ENCODE peak calls at places on chromosomes 4 and X, in ten cellular contexts. One of them, this sample, is unnamed.

GRCh38 chr4:138710297-138710696 is 305.3 kb upstream of the NOCT start:
- DNase-seq in endodermal cell: no peak
- DNase-seq in NCI-H510A treated with DMSO at 0.1 percent for 48 hours: no peak
- DNase-seq in astrocyte of the cerebellum: no peak
- DNase-seq in HTR-8/SVneo: no peak
- DNase-seq in H4: no peak
- DNase-seq in NCI-H1105 treated with DMSO at 0.1 percent for 48 hours: no peak
- DNase-seq in A172: no peak
- DNase-seq in NT2/D1: no peak
- DNase-seq in sciatic nerve: no peak
- DNase-seq in this sample: no peak

GRCh38 chr4:56646341-56646740 is 34.8 kb downstream of the HOPX start:
- DNase-seq in H4: no peak
- DNase-seq in HTR-8/SVneo: no peak
- DNase-seq in A172: no peak
- DNase-seq in NT2/D1: no peak
- DNase-seq in sciatic nerve: no peak
- DNase-seq in astrocyte of the cerebellum: no peak
- DNase-seq in endodermal cell: no peak
- DNase-seq in NCI-H510A treated with DMSO at 0.1 percent for 48 hours: no peak
- DNase-seq in NCI-H1105 treated with DMSO at 0.1 percent for 48 hours: no peak
- DNase-seq in this sample: no peak

GRCh38 chr4:15756361-15756861 is 21.7 kb upstream of the CD38 start:
- DNase-seq in NCI-H1105 treated with DMSO at 0.1 percent for 48 hours: no peak
- DNase-seq in A172: peak
- DNase-seq in H4: peak
- DNase-seq in endodermal cell: no peak
- DNase-seq in sciatic nerve: no peak
- DNase-seq in HTR-8/SVneo: peak
- DNase-seq in astrocyte of the cerebellum: no peak
- DNase-seq in NT2/D1: no peak
- DNase-seq in NCI-H510A treated with DMSO at 0.1 percent for 48 hours: no peak
- DNase-seq in this sample: no peak

GRCh38 chr4:113328514-113328913 is 279.1 kb downstream of the ANK2 start:
- DNase-seq in endodermal cell: peak
- DNase-seq in NCI-H1105 treated with DMSO at 0.1 percent for 48 hours: no peak
- DNase-seq in astrocyte of the cerebellum: no peak
- DNase-seq in A172: no peak
- DNase-seq in H4: peak
- DNase-seq in NCI-H510A treated with DMSO at 0.1 percent for 48 hours: no peak
- DNase-seq in sciatic nerve: no peak
- DNase-seq in HTR-8/SVneo: no peak
- DNase-seq in NT2/D1: peak
- DNase-seq in this sample: peak

GRCh38 chr4:100311181-100311580 is 120.9 kb upstream of the DDIT4L start:
- DNase-seq in endodermal cell: peak
- DNase-seq in A172: no peak
- DNase-seq in NCI-H510A treated with DMSO at 0.1 percent for 48 hours: no peak
- DNase-seq in sciatic nerve: no peak
- DNase-seq in astrocyte of the cerebellum: no peak
- DNase-seq in NCI-H1105 treated with DMSO at 0.1 percent for 48 hours: no peak
- DNase-seq in H4: peak
- DNase-seq in NT2/D1: no peak
- DNase-seq in HTR-8/SVneo: no peak
- DNase-seq in this sample: peak

GRCh38 chrX:4670606-4671005 is 957.2 kb upstream of the PRKX start:
- DNase-seq in NCI-H1105 treated with DMSO at 0.1 percent for 48 hours: no peak
- DNase-seq in endodermal cell: no peak
- DNase-seq in HTR-8/SVneo: no peak
- DNase-seq in H4: no peak
- DNase-seq in astrocyte of the cerebellum: no peak
- DNase-seq in sciatic nerve: no peak
- DNase-seq in NT2/D1: no peak
- DNase-seq in NCI-H510A treated with DMSO at 0.1 percent for 48 hours: peak
- DNase-seq in A172: no peak
- DNase-seq in this sample: no peak

GRCh38 chrX:15441464-15441863 is 51.7 kb downstream of the PIR start:
- DNase-seq in endodermal cell: no peak
- DNase-seq in H4: no peak
- DNase-seq in A172: no peak
- DNase-seq in astrocyte of the cerebellum: no peak
- DNase-seq in NT2/D1: no peak
- DNase-seq in NCI-H1105 treated with DMSO at 0.1 percent for 48 hours: no peak
- DNase-seq in sciatic nerve: no peak
- DNase-seq in NCI-H510A treated with DMSO at 0.1 percent for 48 hours: no peak
- DNase-seq in HTR-8/SVneo: no peak
- DNase-seq in this sample: no peak

GRCh38 chr4:38177035-38177791 is 217.0 kb downstream of the PTTG2 start:
- DNase-seq in NCI-H510A treated with DMSO at 0.1 percent for 48 hours: no peak
- DNase-seq in NCI-H1105 treated with DMSO at 0.1 percent for 48 hours: no peak
- DNase-seq in NT2/D1: no peak
- DNase-seq in H4: peak
- DNase-seq in HTR-8/SVneo: no peak
- DNase-seq in A172: no peak
- DNase-seq in endodermal cell: no peak
- DNase-seq in sciatic nerve: no peak
- DNase-seq in astrocyte of the cerebellum: no peak
- DNase-seq in this sample: no peak

GRCh38 chr4:130600706-130601105 is 1504.8 kb downstream of the C4orf33 start:
- DNase-seq in NT2/D1: no peak
- DNase-seq in NCI-H510A treated with DMSO at 0.1 percent for 48 hours: no peak
- DNase-seq in HTR-8/SVneo: no peak
- DNase-seq in sciatic nerve: no peak
- DNase-seq in NCI-H1105 treated with DMSO at 0.1 percent for 48 hours: no peak
- DNase-seq in H4: no peak
- DNase-seq in A172: no peak
- DNase-seq in endodermal cell: no peak
- DNase-seq in astrocyte of the cerebellum: no peak
- DNase-seq in this sample: no peak

GRCh38 chrX:71106427-71106826 is at the start of gene CXorf65:
- DNase-seq in NCI-H1105 treated with DMSO at 0.1 percent for 48 hours: no peak
- DNase-seq in A172: peak
- DNase-seq in sciatic nerve: no peak
- DNase-seq in NCI-H510A treated with DMSO at 0.1 percent for 48 hours: no peak
- DNase-seq in NT2/D1: no peak
- DNase-seq in endodermal cell: no peak
- DNase-seq in HTR-8/SVneo: no peak
- DNase-seq in astrocyte of the cerebellum: no peak
- DNase-seq in H4: peak
- DNase-seq in this sample: no peak

GRCh38 chrX:73851014-73852009 is 288.3 kb downstream of the CHIC1 start:
- DNase-seq in H4: no peak
- DNase-seq in astrocyte of the cerebellum: peak
- DNase-seq in sciatic nerve: peak
- DNase-seq in NT2/D1: no peak
- DNase-seq in endodermal cell: no peak
- DNase-seq in NCI-H510A treated with DMSO at 0.1 percent for 48 hours: no peak
- DNase-seq in A172: no peak
- DNase-seq in NCI-H1105 treated with DMSO at 0.1 percent for 48 hours: no peak
- DNase-seq in HTR-8/SVneo: no peak
- DNase-seq in this sample: no peak

GRCh38 chr4:47002593-47002992 is 9.2 kb upstream of the GABRA4 start:
- DNase-seq in HTR-8/SVneo: peak
- DNase-seq in sciatic nerve: no peak
- DNase-seq in NCI-H1105 treated with DMSO at 0.1 percent for 48 hours: no peak
- DNase-seq in H4: peak
- DNase-seq in NCI-H510A treated with DMSO at 0.1 percent for 48 hours: no peak
- DNase-seq in astrocyte of the cerebellum: peak
- DNase-seq in endodermal cell: no peak
- DNase-seq in NT2/D1: no peak
- DNase-seq in A172: peak
- DNase-seq in this sample: no peak

GRCh38 chr4:152363086-152363485 is 172.8 kb downstream of the FBXW7 start:
- DNase-seq in NCI-H1105 treated with DMSO at 0.1 percent for 48 hours: no peak
- DNase-seq in astrocyte of the cerebellum: no peak
- DNase-seq in A172: no peak
- DNase-seq in NT2/D1: no peak
- DNase-seq in HTR-8/SVneo: no peak
- DNase-seq in NCI-H510A treated with DMSO at 0.1 percent for 48 hours: no peak
- DNase-seq in sciatic nerve: no peak
- DNase-seq in endodermal cell: no peak
- DNase-seq in H4: no peak
- DNase-seq in this sample: no peak

GRCh38 chrX:64739792-64740378 is 236.4 kb downstream of the ZC4H2 start:
- DNase-seq in astrocyte of the cerebellum: no peak
- DNase-seq in NT2/D1: no peak
- DNase-seq in sciatic nerve: no peak
- DNase-seq in NCI-H1105 treated with DMSO at 0.1 percent for 48 hours: no peak
- DNase-seq in HTR-8/SVneo: no peak
- DNase-seq in H4: no peak
- DNase-seq in NCI-H510A treated with DMSO at 0.1 percent for 48 hours: no peak
- DNase-seq in endodermal cell: no peak
- DNase-seq in A172: no peak
- DNase-seq in this sample: no peak

GRCh38 chr4:15457401-15458201 is 12.1 kb upstream of the CC2D2A start:
- DNase-seq in A172: peak
- DNase-seq in HTR-8/SVneo: peak
- DNase-seq in H4: peak
- DNase-seq in astrocyte of the cerebellum: peak
- DNase-seq in NT2/D1: peak
- DNase-seq in sciatic nerve: no peak
- DNase-seq in NCI-H1105 treated with DMSO at 0.1 percent for 48 hours: peak
- DNase-seq in NCI-H510A treated with DMSO at 0.1 percent for 48 hours: peak
- DNase-seq in endodermal cell: no peak
- DNase-seq in this sample: no peak

GRCh38 chrX:150683112-150683511 is 10.1 kb upstream of the MTMR1 start:
- DNase-seq in endodermal cell: no peak
- DNase-seq in NT2/D1: no peak
- DNase-seq in NCI-H510A treated with DMSO at 0.1 percent for 48 hours: no peak
- DNase-seq in astrocyte of the cerebellum: no peak
- DNase-seq in H4: no peak
- DNase-seq in sciatic nerve: no peak
- DNase-seq in A172: no peak
- DNase-seq in NCI-H1105 treated with DMSO at 0.1 percent for 48 hours: no peak
- DNase-seq in HTR-8/SVneo: no peak
- DNase-seq in this sample: no peak

GRCh38 chrX:68146054-68146453 is 287.2 kb downstream of the OPHN1 start:
- DNase-seq in NCI-H1105 treated with DMSO at 0.1 percent for 48 hours: peak
- DNase-seq in NCI-H510A treated with DMSO at 0.1 percent for 48 hours: peak
- DNase-seq in sciatic nerve: no peak
- DNase-seq in H4: peak
- DNase-seq in A172: peak
- DNase-seq in HTR-8/SVneo: peak
- DNase-seq in endodermal cell: no peak
- DNase-seq in NT2/D1: peak
- DNase-seq in astrocyte of the cerebellum: peak
- DNase-seq in this sample: no peak

GRCh38 chrX:64975491-64975890 is 759 bp downstream of the ZC4H2 start:
- DNase-seq in HTR-8/SVneo: no peak
- DNase-seq in A172: peak
- DNase-seq in H4: peak
- DNase-seq in sciatic nerve: no peak
- DNase-seq in endodermal cell: peak
- DNase-seq in NT2/D1: peak
- DNase-seq in astrocyte of the cerebellum: no peak
- DNase-seq in NCI-H1105 treated with DMSO at 0.1 percent for 48 hours: peak
- DNase-seq in NCI-H510A treated with DMSO at 0.1 percent for 48 hours: peak
- DNase-seq in this sample: peak

GRCh38 chr4:188171551-188171950 is 32.3 kb downstream of the TRIML1 start:
- DNase-seq in NCI-H1105 treated with DMSO at 0.1 percent for 48 hours: no peak
- DNase-seq in endodermal cell: no peak
- DNase-seq in A172: no peak
- DNase-seq in H4: no peak
- DNase-seq in NT2/D1: no peak
- DNase-seq in sciatic nerve: no peak
- DNase-seq in astrocyte of the cerebellum: no peak
- DNase-seq in NCI-H510A treated with DMSO at 0.1 percent for 48 hours: no peak
- DNase-seq in HTR-8/SVneo: no peak
- DNase-seq in this sample: no peak

GRCh38 chr4:89871211-89871610 is 23.4 kb upstream of the MMRN1 start:
- DNase-seq in endodermal cell: no peak
- DNase-seq in NT2/D1: no peak
- DNase-seq in H4: no peak
- DNase-seq in NCI-H510A treated with DMSO at 0.1 percent for 48 hours: no peak
- DNase-seq in sciatic nerve: no peak
- DNase-seq in A172: no peak
- DNase-seq in HTR-8/SVneo: no peak
- DNase-seq in astrocyte of the cerebellum: no peak
- DNase-seq in NCI-H1105 treated with DMSO at 0.1 percent for 48 hours: no peak
- DNase-seq in this sample: no peak